ENCODE peak calls at places on chromosomes 3 and 15, in five cellular contexts. G is iPS-NIHi11; B is mammary epithelial cell; T is fibroblast of pulmonary artery; D is activated CD8-positive, alpha-beta T cell treated with anti-CD3 and anti-CD28 coated beads for 36 hours. S is an unnamed sample.

GRCh38 chr3:49020335-49021212 is 1.3 kb upstream of the NDUFAF3 start:
- DNase-seq in B (no peak), T (no peak), D (peak), G (peak), S (no peak)

GRCh38 chr3:25594007-25594502 is 70.7 kb downstream of the TOP2B start:
- DNase-seq in B (peak), T (peak), G (peak), D (peak), S (peak)

GRCh38 chr3:133258358-133258757 is 141.5 kb upstream of the BFSP2 start:
- DNase-seq in G (no peak), B (peak), T (no peak), D (no peak), S (peak)

GRCh38 chr3:139198929-139199328 is 144.9 kb upstream of the MRPS22 start:
- DNase-seq in D (no peak), T (no peak), B (peak), G (no peak), S (peak)

GRCh38 chr3:88113311-88114162 is 36.2 kb upstream of the C3orf38 start:
- DNase-seq in T (peak), G (peak), B (peak), D (peak), S (peak)

GRCh38 chr15:51751687-51752683 is 588 bp downstream of the TMOD2 start:
- DNase-seq in B (peak), T (peak), G (peak), D (peak), S (peak)

GRCh38 chr15:100147828-100148227 is 193.9 kb downstream of the ADAMTS17 start:
- DNase-seq in G (no peak), D (no peak), T (peak), B (no peak), S (no peak)

GRCh38 chr15:77032052-77032646 is 37.2 kb downstream of the PSTPIP1 start:
- DNase-seq in D (peak), B (no peak), T (no peak), G (no peak), S (no peak)

GRCh38 chr3:16150285-16150684 is 24.2 kb upstream of the GALNT15 start:
- DNase-seq in T (no peak), G (no peak), D (no peak), B (no peak), S (no peak)

GRCh38 chr3:159825216-159825854 is 163.3 kb upstream of the IL12A start:
- DNase-seq in T (no peak), B (peak), G (no peak), D (no peak), S (no peak)

GRCh38 chr3:139588450-139588849 is 48.9 kb upstream of the RBP1 start:
- DNase-seq in D (no peak), G (peak), T (no peak), B (peak), S (peak)

GRCh38 chr3:171086914-171087313 is 60.4 kb upstream of the SLC2A2 start:
- DNase-seq in G (no peak), T (no peak), B (no peak), D (no peak), S (no peak)

GRCh38 chr15:61888074-61888780 is 172.0 kb downstream of the VPS13C start:
- DNase-seq in D (no peak), B (no peak), G (no peak), T (peak), S (no peak)

GRCh38 chr3:104437131-104437750 is 929.5 kb upstream of the ALCAM start:
- DNase-seq in B (peak), T (peak), D (no peak), G (peak), S (peak)

GRCh38 chr3:188656196-188656982 is 502.4 kb downstream of the LPP start:
- DNase-seq in T (peak), B (peak), G (no peak), D (no peak), S (peak)

GRCh38 chr3:39810647-39811161 is 1.3 kb downstream of the MYRIP start:
- DNase-seq in G (peak), D (peak), B (no peak), T (no peak), S (no peak)

GRCh38 chr3:110686691-110687090 is 384.9 kb upstream of the NECTIN3 start:
- DNase-seq in G (peak), B (no peak), T (peak), D (no peak), S (no peak)

GRCh38 chr3:37861540-37862051 is at the start of gene CTDSPL:
- DNase-seq in G (peak), B (peak), T (peak), D (no peak), S (peak)

GRCh38 chr3:138374573-138375134 is 26.3 kb downstream of the MRAS start:
- DNase-seq in B (no peak), G (no peak), T (no peak), D (no peak), S (no peak)

GRCh38 chr3:46293991-46294833 is 52.0 kb downstream of the CCR3 start:
- DNase-seq in G (no peak), B (no peak), D (peak), T (no peak), S (no peak)

GRCh38 chr3:33513262-33513863 is 73.2 kb upstream of the UBP1 start:
- DNase-seq in T (no peak), B (no peak), G (no peak), D (no peak), S (no peak)

GRCh38 chr3:143586565-143586964 is 261.7 kb downstream of the SLC9A9 start:
- DNase-seq in G (peak), D (no peak), T (peak), B (peak), S (no peak)

GRCh38 chr15:64138542-64138941 is 13.0 kb upstream of the SNX22 start:
- DNase-seq in T (no peak), B (no peak), G (no peak), D (no peak), S (no peak)

GRCh38 chr3:189192725-189193124 is 21.0 kb downstream of the TPRG1 start:
- DNase-seq in D (no peak), G (no peak), T (no peak), B (no peak), S (no peak)

GRCh38 chr3:17894434-17895060 is 152.1 kb upstream of the TBC1D5 start:
- DNase-seq in G (peak), D (peak), B (peak), T (peak), S (peak)

GRCh38 chr3:127275287-127275781 is 12.5 kb downstream of the PRR20G start:
- DNase-seq in D (no peak), T (no peak), G (no peak), B (peak), S (peak)

GRCh38 chr3:24520941-24521305 is 26.3 kb upstream of the THRB start:
- DNase-seq in B (no peak), T (no peak), G (peak), D (no peak), S (peak)

GRCh38 chr3:194871864-194872668 is 186.4 kb downstream of the FAM43A start:
- DNase-seq in T (peak), B (peak), D (no peak), G (no peak), S (peak)

GRCh38 chr3:80017369-80017768 is 249.6 kb upstream of the ROBO1 start:
- DNase-seq in T (no peak), D (no peak), B (no peak), G (no peak), S (no peak)

GRCh38 chr15:53910236-53910849 is 67.9 kb upstream of the UNC13C start:
- DNase-seq in G (no peak), B (peak), T (no peak), D (no peak), S (peak)

GRCh38 chr3:189324538-189325138 is 152.9 kb downstream of the TPRG1 start:
- DNase-seq in D (peak), B (peak), T (peak), G (peak), S (peak)

GRCh38 chr15:25717861-25718504 is 145.1 kb downstream of the ATP10A start:
- DNase-seq in D (no peak), T (no peak), B (no peak), G (no peak), S (no peak)

GRCh38 chr15:47374222-47374621 is 343.1 kb upstream of the SEMA6D start:
- DNase-seq in T (peak), D (no peak), B (peak), G (peak), S (peak)

GRCh38 chr3:143775401-143775970 is 72.8 kb downstream of the SLC9A9 start:
- DNase-seq in T (peak), D (peak), G (peak), B (peak), S (peak)

GRCh38 chr3:67515778-67516177 is 138.6 kb downstream of the SUCLG2 start:
- DNase-seq in D (no peak), B (no peak), T (peak), G (peak), S (no peak)

GRCh38 chr3:25472747-25473146 is 44.7 kb downstream of the RARB start:
- DNase-seq in D (no peak), B (no peak), G (no peak), T (no peak), S (no peak)

GRCh38 chr3:110895054-110895453 is 176.6 kb upstream of the NECTIN3 start:
- DNase-seq in G (no peak), D (no peak), T (no peak), B (no peak), S (no peak)

S was measured in epithelial cell of esophagus.